ENCODE peak calls at places on chromosomes 12 and 14, in six cellular contexts. N, X, Q, T, D and O are unnamed samples.
A peak's percentile ranks its signal among the peaks of the same experiment; 100 is the strongest.

GRCh38 chr14:44988694-44989093 is 26.7 kb downstream of the TOGARAM1 start:
- DNase-seq in N (no peak), X (no peak), T (no peak), Q (no peak), D (peak; percentile 19), O (no peak)

GRCh38 chr12:99910342-99910741 is 74.4 kb downstream of the ANKS1B start:
- DNase-seq in N (no peak), Q (no peak), T (no peak), D (no peak), X (no peak), O (no peak)

GRCh38 chr12:121092034-121092433 is 40.6 kb upstream of the P2RX7 start:
- DNase-seq in T (no peak), D (no peak), Q (no peak), X (no peak), N (no peak), O (no peak)

GRCh38 chr12:52600475-52600874 is 788 bp downstream of the KRT72 start:
- DNase-seq in D (no peak), N (no peak), Q (no peak), T (no peak), X (no peak), O (no peak)

GRCh38 chr14:99758915-99759545 is 34.2 kb upstream of the EML1 start:
- DNase-seq in Q (no peak), T (no peak), N (no peak), X (no peak), D (no peak), O (no peak)

GRCh38 chr14:105865904-105866840 is 339.8 kb downstream of the TMEM121 start:
- DNase-seq in T (peak; percentile 9), D (no peak), N (peak; percentile 76), X (peak; percentile 23), Q (peak; percentile 64), O (no peak)

GRCh38 chr12:71353607-71354006 is 86.0 kb upstream of the LGR5 start:
- DNase-seq in T (no peak), N (no peak), D (no peak), Q (no peak), X (no peak), O (no peak)

GRCh38 chr12:99752740-99753139 is 105.2 kb downstream of the GARIN6 start:
- DNase-seq in Q (no peak), D (no peak), N (no peak), T (no peak), X (no peak), O (no peak)

GRCh38 chr12:15608931-15609330 is 180.3 kb downstream of the EPS8 start:
- DNase-seq in X (no peak), N (no peak), Q (no peak), T (no peak), D (no peak), O (no peak)

GRCh38 chr12:46572644-46573630 is 200.4 kb upstream of the SLC38A2 start:
- DNase-seq in X (no peak), N (no peak), D (no peak), Q (no peak), T (no peak), O (no peak)

GRCh38 chr14:90475298-90475697 is 78.5 kb downstream of the CALM1 start:
- DNase-seq in N (no peak), D (no peak), X (no peak), Q (no peak), T (no peak), O (no peak)

GRCh38 chr14:65949711-65950516 is 536.3 kb upstream of the CCDC196 start:
- DNase-seq in T (peak; percentile 31), X (peak; percentile 82), N (no peak), D (no peak), Q (no peak), O (no peak)

GRCh38 chr12:27652174-27652763 is 44.0 kb upstream of the REP15 start:
- DNase-seq in N (no peak), Q (no peak), X (peak; percentile 44), D (peak; percentile 77), T (peak; percentile 84), O (no peak)

GRCh38 chr12:55745361-55746146 is 2.6 kb downstream of the GDF11 start:
- DNase-seq in T (no peak), Q (no peak), D (peak; percentile 90), X (no peak), N (no peak), O (no peak)

GRCh38 chr14:70622111-70622712 is 19.5 kb upstream of the TTC9 start:
- DNase-seq in N (no peak), T (peak; percentile 47), Q (no peak), D (peak; percentile 33), X (peak; percentile 66), O (no peak)

GRCh38 chr12:113066806-113067400 is 10.4 kb downstream of the DTX1 start:
- DNase-seq in T (no peak), X (no peak), D (no peak), N (peak; percentile 39), Q (no peak), O (no peak)

GRCh38 chr12:1594045-1594294 is 411 bp downstream of the FBXL14 start:
- DNase-seq in D (peak; percentile 83), Q (no peak), T (peak; percentile 60), X (peak; percentile 73), N (no peak), O (no peak)

GRCh38 chr12:49537709-49538601 is 875 bp upstream of the KCNH3 start:
- DNase-seq in D (peak; percentile 59), N (peak; percentile 89), X (peak; percentile 29), T (no peak), Q (peak; percentile 80), O (no peak)

GRCh38 chr12:47121146-47121545 is 41.4 kb upstream of the AMIGO2 start:
- DNase-seq in D (no peak), T (no peak), Q (no peak), X (no peak), N (no peak), O (no peak)

GRCh38 chr12:2503036-2503435 is 291.7 kb upstream of the FKBP4 start:
- DNase-seq in X (no peak), D (no peak), N (no peak), T (no peak), Q (no peak), O (no peak)

DNA sequence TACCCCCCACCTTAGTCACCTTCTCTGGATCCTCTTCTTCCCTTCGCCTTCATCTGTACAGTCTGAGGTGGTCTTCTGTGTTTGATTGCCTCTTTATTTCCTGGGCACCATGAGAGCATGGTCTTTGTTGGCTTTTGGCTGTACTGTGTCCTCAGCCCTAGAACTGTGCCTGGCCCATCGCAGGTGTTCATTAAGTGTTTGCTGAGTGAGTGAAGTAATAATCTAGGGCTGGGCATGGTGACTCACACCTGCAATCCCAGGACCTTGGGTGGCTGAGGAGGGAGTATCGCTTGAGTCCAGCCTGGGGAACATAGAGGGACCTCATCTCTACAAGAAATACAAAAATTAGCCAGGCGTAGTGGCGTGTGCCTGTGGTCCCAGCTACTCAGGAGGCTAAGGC is 13.9 kb downstream of the ALDH2 start:
- DNase-seq in N (no peak), T (no peak), X (peak; percentile 66), D (no peak), Q (no peak), O (no peak)
- TF ChIP-seq POLR2A in N (no peak), T (no peak), X (no peak), D (no peak), Q (no peak), O (no peak)

GRCh38 chr14:50668852-50669194 is 717 bp upstream of the SAV1 start:
- DNase-seq in N (no peak), Q (no peak), D (no peak), T (no peak), X (no peak), O (no peak)

GRCh38 chr14:50668008-50668851 is at the start of gene SAV1:
- DNase-seq in X (peak; percentile 84), T (peak; percentile 87), N (peak; percentile 95), D (peak; percentile 80), Q (peak; percentile 96), O (no peak)

GRCh38 chr14:50667491-50668007 is 557 bp downstream of the SAV1 start:
- DNase-seq in D (no peak), Q (no peak), X (peak; percentile 48), N (no peak), T (peak; percentile 66), O (no peak)

GRCh38 chr14:50669441-50669986 is 1.4 kb upstream of the SAV1 start:
- DNase-seq in N (no peak), T (no peak), D (no peak), Q (no peak), X (no peak), O (no peak)

GRCh38 chr14:50666772-50667490 is 1.2 kb downstream of the SAV1 start:
- DNase-seq in T (peak; percentile 77), X (peak; percentile 50), Q (peak; percentile 89), D (peak; percentile 55), N (no peak), O (no peak)
- TF ChIP-seq POLR2A in T (peak; percentile 55), X (no peak), Q (no peak), D (no peak), N (no peak), O (no peak)

GRCh38 chr12:57752668-57753000 is 524 bp upstream of the CDK4 start:
- DNase-seq in N (no peak), T (no peak), Q (no peak), X (no peak), D (no peak), O (no peak)

GRCh38 chr12:57753938-57754337 is 965 bp upstream of the MARCHF9 start:
- DNase-seq in T (no peak), D (no peak), Q (no peak), X (no peak), N (no peak), O (no peak)

GRCh38 chr12:57750561-57751431 is 1.3 kb downstream of the CDK4 start:
- DNase-seq in T (no peak), N (no peak), Q (peak; percentile 76), X (no peak), D (no peak), O (no peak)

GRCh38 chr12:57751432-57751787 is 700 bp downstream of the CDK4 start:
- DNase-seq in N (no peak), X (no peak), D (peak; percentile 30), Q (peak; percentile 86), T (no peak), O (no peak)

DNA sequence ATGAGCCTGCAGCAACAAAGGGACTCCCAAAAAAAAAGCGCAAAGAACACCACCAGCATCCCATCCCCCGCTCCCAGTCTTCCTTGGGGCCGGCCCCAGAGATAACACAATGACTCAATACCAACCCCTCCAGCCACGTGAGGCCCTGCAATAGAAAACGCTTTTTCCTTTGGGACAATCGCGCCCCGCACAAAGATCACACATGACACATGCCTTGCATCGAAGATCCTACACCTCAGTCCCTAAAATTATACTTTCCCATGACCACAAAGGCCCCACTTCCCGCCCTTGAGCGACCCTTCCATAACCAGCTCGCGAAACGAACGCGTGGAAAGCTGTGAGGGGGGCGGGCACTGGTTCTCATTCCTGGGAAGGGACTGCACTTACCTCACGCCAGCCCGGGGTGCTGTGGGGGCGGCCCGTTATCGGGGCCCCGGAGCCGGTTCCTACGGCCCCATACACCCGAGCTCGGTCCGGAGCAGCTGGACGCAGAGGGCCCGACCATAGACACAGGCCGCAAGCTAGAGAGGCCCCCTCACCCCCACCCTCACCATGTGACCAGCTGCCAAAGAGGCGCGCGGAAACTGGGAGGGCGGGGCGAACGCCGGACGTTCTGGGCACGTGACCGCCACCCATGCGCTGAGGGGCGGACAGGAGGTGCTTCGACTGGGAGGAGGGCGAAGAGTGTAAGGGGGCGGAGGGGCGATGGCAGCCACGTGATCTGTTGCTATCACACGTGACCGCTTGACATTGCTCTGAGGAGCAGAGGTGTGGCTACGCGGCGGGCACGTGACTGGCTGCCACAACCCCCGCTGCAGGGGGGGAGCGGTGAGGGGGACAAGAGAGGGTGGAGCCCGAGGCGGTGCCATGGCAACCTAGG is at the start of gene CDK4:
- DNase-seq in T (peak; percentile 100), N (peak; percentile 99), D (peak; percentile 100), X (peak; percentile 98), Q (peak; percentile 100), O (peak; percentile 99)
- TF ChIP-seq POLR2A in T (no peak), N (no peak), D (peak; percentile 84), X (no peak), Q (no peak), O (peak; percentile 78)

GRCh38 chr14:103890836-103891666 is 37.2 kb upstream of the TDRD9 start:
- DNase-seq in T (no peak), Q (no peak), D (no peak), X (peak; percentile 83), N (no peak), O (no peak)
- TF ChIP-seq POLR2A in T (no peak), Q (no peak), D (no peak), X (no peak), N (no peak), O (no peak)